ENCODE peak calls at places on chromosome 2, in five cellular contexts. D is K562, M is GM12878, B is HepG2, O is A549. X is an unnamed sample.

GRCh38 chr2:116510117-116510671 is 1304.3 kb upstream of the DDX18 start:
- DNase-seq in D (no peak), M (no peak), B (peak; percentile 14), O (peak; percentile 5), X (no peak)

GRCh38 chr2:190791347-190791982 is 89.2 kb upstream of the GLS start:
- DNase-seq in D (peak; percentile 10), M (no peak), B (no peak), O (no peak), X (no peak)

GRCh38 chr2:150681120-150681796 is 193.8 kb upstream of the RND3 start:
- DNase-seq in D (no peak), M (no peak), B (no peak), O (peak; percentile 25), X (no peak)

GRCh38 chr2:43788646-43789045 is 14.8 kb downstream of the DYNC2LI1 start:
- DNase-seq in D (no peak), M (no peak), B (no peak), O (no peak), X (no peak)

GRCh38 chr2:96320326-96321229 is 4.5 kb upstream of the ITPRIPL1 start:
- DNase-seq in D (no peak), M (no peak), B (no peak), O (no peak), X (no peak)

GRCh38 chr2:178863856-178864620 is 56.8 kb upstream of the TTN start:
- DNase-seq in D (no peak), M (no peak), B (no peak), O (no peak), X (peak; percentile 13)

GRCh38 chr2:174106736-174107135 is 141.6 kb upstream of the SP3 start:
- DNase-seq in D (no peak), M (no peak), B (no peak), O (no peak), X (no peak)

GRCh38 chr2:165161510-165161909 is 42.3 kb downstream of the SCN3A start:
- DNase-seq in D (no peak), M (no peak), B (no peak), O (no peak), X (no peak)

GRCh38 chr2:108184421-108184820 is 55.3 kb upstream of the SULT1C3 start:
- DNase-seq in D (peak; percentile 10), M (no peak), B (peak; percentile 29), O (peak; percentile 46), X (no peak)

GRCh38 chr2:131659168-131659572 is 131.5 kb downstream of the CCDC74A start:
- DNase-seq in D (no peak), M (no peak), B (no peak), O (no peak), X (no peak)

GRCh38 chr2:218228366-218229092 is 11.5 kb downstream of the ARPC2 start:
- DNase-seq in D (no peak), M (no peak), B (no peak), O (peak; percentile 20), X (no peak)

GRCh38 chr2:163345795-163346573 is 389.8 kb downstream of the FIGN start:
- DNase-seq in D (peak; percentile 15), M (peak; percentile 25), B (peak; percentile 59), O (peak; percentile 76), X (no peak)

GRCh38 chr2:55252830-55253229 is 16.2 kb downstream of the MTIF2 start:
- DNase-seq in D (no peak), M (no peak), B (no peak), O (no peak), X (no peak)

GRCh38 chr2:74954500-74954874 is 4.0 kb upstream of the POLE4 start:
- DNase-seq in D (no peak), M (no peak), B (no peak), O (no peak), X (no peak)

GRCh38 chr2:12637754-12638153 is 79.0 kb upstream of the TRIB2 start:
- DNase-seq in D (no peak), M (no peak), B (no peak), O (no peak), X (no peak)

GRCh38 chr2:133633851-133634250 is 65.6 kb upstream of the NCKAP5 start:
- DNase-seq in D (no peak), M (no peak), B (no peak), O (no peak), X (no peak)

GRCh38 chr2:127094509-127095366 is 12.2 kb downstream of the BIN1 start:
- DNase-seq in D (peak; percentile 44), M (no peak), B (no peak), O (no peak), X (peak; percentile 35)

GRCh38 chr2:136008205-136008865 is 22.9 kb upstream of the DARS1 start:
- DNase-seq in D (no peak), M (no peak), B (no peak), O (no peak), X (no peak)

GRCh38 chr2:158984554-158985207 is 16.2 kb downstream of the TANC1 start:
- DNase-seq in D (no peak), M (no peak), B (no peak), O (no peak), X (no peak)

GRCh38 chr2:174025271-174026121 is 60.3 kb upstream of the SP3 start:
- DNase-seq in D (no peak), M (no peak), B (peak; percentile 72), O (no peak), X (no peak)

GRCh38 chr2:96098900-96099590 is 17.3 kb downstream of the ADRA2B start:
- DNase-seq in D (no peak), M (no peak), B (no peak), O (no peak), X (peak; percentile 9)

GRCh38 chr2:42117923-42118758 is 51.0 kb upstream of the EML4 start:
- DNase-seq in D (no peak), M (peak; percentile 56), B (peak; percentile 91), O (peak; percentile 86), X (no peak)

GRCh38 chr2:68185541-68186164 is 28.0 kb downstream of the PNO1 start:
- DNase-seq in D (peak; percentile 55), M (peak; percentile 28), B (peak; percentile 52), O (peak; percentile 81), X (peak; percentile 74)

GRCh38 chr2:135745545-135745944 is 3.9 kb downstream of the UBXN4 start:
- DNase-seq in D (no peak), M (no peak), B (no peak), O (no peak), X (no peak)

GRCh38 chr2:152556506-152556905 is 160.8 kb downstream of the PRPF40A start:
- DNase-seq in D (no peak), M (no peak), B (no peak), O (no peak), X (no peak)

GRCh38 chr2:233245406-233245805 is 6.1 kb upstream of the ATG16L1 start:
- DNase-seq in D (no peak), M (no peak), B (no peak), O (no peak), X (no peak)

GRCh38 chr2:64646007-64646880 is 7.5 kb downstream of the SERTAD2 start:
- DNase-seq in D (no peak), M (peak; percentile 69), B (peak; percentile 63), O (peak; percentile 83), X (peak; percentile 85)

GRCh38 chr2:70570041-70570661 is 16.5 kb upstream of the TGFA start:
- DNase-seq in D (no peak), M (no peak), B (peak; percentile 65), O (peak; percentile 66), X (peak; percentile 42)

GRCh38 chr2:226661789-226662545 is 137.7 kb downstream of the IRS1 start:
- DNase-seq in D (no peak), M (no peak), B (no peak), O (peak; percentile 86), X (no peak)

GRCh38 chr2:6352906-6353515 is 512.7 kb downstream of the CMPK2 start:
- DNase-seq in D (no peak), M (no peak), B (peak; percentile 33), O (peak; percentile 43), X (peak; percentile 12)

GRCh38 chr2:158996378-158996993 is 28.0 kb downstream of the TANC1 start:
- DNase-seq in D (no peak), M (no peak), B (no peak), O (no peak), X (no peak)

GRCh38 chr2:70258532-70258875 is 567 bp downstream of the PCYOX1 start:
- DNase-seq in D (no peak), M (no peak), B (peak; percentile 41), O (peak; percentile 34), X (peak; percentile 42)

GRCh38 chr2:175256806-175257585 is 75.5 kb upstream of the ATP5MC3 start:
- DNase-seq in D (no peak), M (no peak), B (no peak), O (no peak), X (no peak)

GRCh38 chr2:239882335-239882734 is 142.8 kb downstream of the NDUFA10 start:
- DNase-seq in D (peak; percentile 14), M (no peak), B (peak; percentile 55), O (peak; percentile 44), X (peak; percentile 83)
- TF ChIP-seq ESRRA in D (no peak), M (no peak), B (no peak), O (no peak), X (no peak)

GRCh38 chr2:85502720-85503119 is 36.2 kb upstream of the MAT2A start:
- DNase-seq in D (no peak), M (no peak), B (no peak), O (no peak), X (no peak)

GRCh38 chr2:85504434-85505261 is 34.3 kb upstream of the MAT2A start:
- DNase-seq in D (no peak), M (no peak), B (no peak), O (peak; percentile 75), X (no peak)

GRCh38 chr2:85503611-85504433 is 35.1 kb upstream of the MAT2A start:
- DNase-seq in D (no peak), M (no peak), B (no peak), O (no peak), X (no peak)

GRCh38 chr2:85501244-85501643 is 37.7 kb upstream of the MAT2A start:
- DNase-seq in D (peak; percentile 45), M (no peak), B (peak; percentile 30), O (peak; percentile 63), X (peak; percentile 28)

GRCh38 chr2:85503168-85503610 is 35.8 kb upstream of the MAT2A start:
- DNase-seq in D (no peak), M (no peak), B (peak; percentile 47), O (peak; percentile 51), X (no peak)
- TF ChIP-seq USF2 in D (no peak), M (no peak), B (no peak), O (no peak), X (no peak)

GRCh38 chr2:238528953-238529781 is 102.4 kb downstream of the ASB1 start:
- DNase-seq in D (no peak), M (no peak), B (peak; percentile 95), O (peak; percentile 88), X (no peak)
- TF ChIP-seq ESRRA in D (no peak), M (no peak), B (no peak), O (no peak), X (no peak)

GRCh38 chr2:27182346-27182745 is 29.5 kb upstream of the ATRAID start:
- DNase-seq in D (no peak), M (no peak), B (no peak), O (no peak), X (no peak)
- TF ChIP-seq USF2 in D (no peak), M (no peak), B (no peak), O (no peak), X (no peak)

DNA sequence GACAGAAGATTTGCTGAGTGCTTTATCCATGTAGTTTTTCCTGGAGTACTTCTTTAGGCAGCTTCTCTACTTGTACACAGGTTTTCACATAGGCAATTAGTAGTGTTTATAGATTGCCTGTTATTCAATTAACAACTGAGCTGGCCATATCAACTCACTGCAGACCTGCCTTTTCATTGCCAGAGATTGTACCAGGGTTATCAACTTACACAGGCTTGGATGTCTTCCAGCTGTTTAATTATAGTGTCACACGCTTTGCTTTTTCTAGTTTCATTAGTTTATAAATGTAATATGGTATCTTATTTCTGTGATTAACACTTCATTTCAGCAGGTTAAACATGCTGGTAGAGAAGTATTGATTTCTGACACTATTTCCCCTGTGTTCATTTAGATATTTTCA is 126.0 kb downstream of the GPD2 start:
- DNase-seq in D (no peak), M (no peak), B (no peak), O (no peak), X (no peak)
- TF ChIP-seq ESRRA in D (no peak), M (no peak), B (no peak), O (no peak), X (no peak)